ENCODE peak calls at places on chromosomes 13 and 19, in nine cellular contexts. One of them, this sample, is unnamed.

GRCh38 chr19:18756896-18757295 is 34.2 kb downstream of the COMP start:
- DNase-seq in pancreas: no peak
- DNase-seq in thyroid gland: no peak
- DNase-seq in fibroblast of mammary gland: no peak
- DNase-seq in stimulated activated CD8-positive, alpha-beta memory T cell treated with anti-CD3 and anti-CD28 coated beads, Interleukin-4, amount 100 ng/mL, for 1 hour: no peak
- DNase-seq in HT1080: no peak
- DNase-seq in NCI-H187 treated with DMSO at 0.1 percent for 48 hours: no peak
- DNase-seq in kidney epithelial cell: no peak
- DNase-seq in T-helper 17 cell: no peak
- DNase-seq in this sample: no peak

GRCh38 chr19:741506-742131 is 9.3 kb upstream of the MISP start:
- DNase-seq in NCI-H187 treated with DMSO at 0.1 percent for 48 hours: no peak
- DNase-seq in fibroblast of mammary gland: no peak
- DNase-seq in HT1080: peak
- DNase-seq in thyroid gland: no peak
- DNase-seq in T-helper 17 cell: no peak
- DNase-seq in pancreas: no peak
- DNase-seq in kidney epithelial cell: no peak
- DNase-seq in stimulated activated CD8-positive, alpha-beta memory T cell treated with anti-CD3 and anti-CD28 coated beads, Interleukin-4, amount 100 ng/mL, for 1 hour: no peak
- DNase-seq in this sample: no peak

GRCh38 chr19:38263696-38264485 is 482 bp upstream of the SPINT2 start:
- DNase-seq in stimulated activated CD8-positive, alpha-beta memory T cell treated with anti-CD3 and anti-CD28 coated beads, Interleukin-4, amount 100 ng/mL, for 1 hour: peak
- DNase-seq in HT1080: no peak
- DNase-seq in fibroblast of mammary gland: no peak
- DNase-seq in kidney epithelial cell: peak
- DNase-seq in T-helper 17 cell: peak
- DNase-seq in thyroid gland: peak
- DNase-seq in pancreas: peak
- DNase-seq in NCI-H187 treated with DMSO at 0.1 percent for 48 hours: peak
- DNase-seq in this sample: peak

GRCh38 chr19:10091892-10092641 is 6.0 kb downstream of the SHFL start:
- DNase-seq in thyroid gland: no peak
- DNase-seq in HT1080: no peak
- DNase-seq in fibroblast of mammary gland: no peak
- DNase-seq in stimulated activated CD8-positive, alpha-beta memory T cell treated with anti-CD3 and anti-CD28 coated beads, Interleukin-4, amount 100 ng/mL, for 1 hour: no peak
- DNase-seq in pancreas: no peak
- DNase-seq in NCI-H187 treated with DMSO at 0.1 percent for 48 hours: no peak
- DNase-seq in T-helper 17 cell: no peak
- DNase-seq in kidney epithelial cell: no peak
- DNase-seq in this sample: no peak

GRCh38 chr13:51844862-51845573 is at the start of gene TMEM272:
- DNase-seq in fibroblast of mammary gland: peak
- DNase-seq in stimulated activated CD8-positive, alpha-beta memory T cell treated with anti-CD3 and anti-CD28 coated beads, Interleukin-4, amount 100 ng/mL, for 1 hour: no peak
- DNase-seq in kidney epithelial cell: no peak
- DNase-seq in HT1080: peak
- DNase-seq in T-helper 17 cell: peak
- DNase-seq in thyroid gland: peak
- DNase-seq in NCI-H187 treated with DMSO at 0.1 percent for 48 hours: no peak
- DNase-seq in pancreas: peak
- DNase-seq in this sample: peak

GRCh38 chr19:41195675-41196497 is 2.9 kb downstream of the CYP2S1 start:
- DNase-seq in pancreas: no peak
- DNase-seq in T-helper 17 cell: no peak
- DNase-seq in NCI-H187 treated with DMSO at 0.1 percent for 48 hours: no peak
- DNase-seq in stimulated activated CD8-positive, alpha-beta memory T cell treated with anti-CD3 and anti-CD28 coated beads, Interleukin-4, amount 100 ng/mL, for 1 hour: no peak
- DNase-seq in HT1080: peak
- DNase-seq in thyroid gland: no peak
- DNase-seq in kidney epithelial cell: no peak
- DNase-seq in fibroblast of mammary gland: peak
- DNase-seq in this sample: no peak

GRCh38 chr13:91045351-91046034 is 302.0 kb upstream of the MIR17HG start:
- DNase-seq in NCI-H187 treated with DMSO at 0.1 percent for 48 hours: no peak
- DNase-seq in pancreas: no peak
- DNase-seq in kidney epithelial cell: peak
- DNase-seq in thyroid gland: no peak
- DNase-seq in stimulated activated CD8-positive, alpha-beta memory T cell treated with anti-CD3 and anti-CD28 coated beads, Interleukin-4, amount 100 ng/mL, for 1 hour: no peak
- DNase-seq in HT1080: peak
- DNase-seq in T-helper 17 cell: no peak
- DNase-seq in fibroblast of mammary gland: no peak
- DNase-seq in this sample: no peak

GRCh38 chr19:17281391-17282304 is at the start of gene ANKLE1:
- DNase-seq in thyroid gland: no peak
- DNase-seq in HT1080: no peak
- DNase-seq in stimulated activated CD8-positive, alpha-beta memory T cell treated with anti-CD3 and anti-CD28 coated beads, Interleukin-4, amount 100 ng/mL, for 1 hour: no peak
- DNase-seq in pancreas: no peak
- DNase-seq in NCI-H187 treated with DMSO at 0.1 percent for 48 hours: no peak
- DNase-seq in T-helper 17 cell: no peak
- DNase-seq in kidney epithelial cell: no peak
- DNase-seq in fibroblast of mammary gland: no peak
- DNase-seq in this sample: no peak

GRCh38 chr19:55088543-55089265 is 13.0 kb downstream of the EPS8L1 start:
- DNase-seq in fibroblast of mammary gland: peak
- DNase-seq in thyroid gland: peak
- DNase-seq in T-helper 17 cell: peak
- DNase-seq in stimulated activated CD8-positive, alpha-beta memory T cell treated with anti-CD3 and anti-CD28 coated beads, Interleukin-4, amount 100 ng/mL, for 1 hour: peak
- DNase-seq in pancreas: peak
- DNase-seq in NCI-H187 treated with DMSO at 0.1 percent for 48 hours: peak
- DNase-seq in HT1080: peak
- DNase-seq in kidney epithelial cell: no peak
- DNase-seq in this sample: peak